ENCODE peak calls at places on chromosomes 16 and 17, in ten cellular contexts. U is bronchial epithelial cell, H is astrocyte of the spinal cord, P is HFF-Myc, Q is neural crest cell, S is tibial artery, W is GM13977, V is mucosa of descending colon, D is transverse colon, Y is body of pancreas. N is an unnamed sample.
A peak's percentile ranks its signal among the peaks of the same experiment; 100 is the strongest.

GRCh38 chr17:62761884-62762283 is 46.2 kb downstream of the MARCHF10 start:
- DNase-seq in U (peak; percentile 90), H (no peak), P (no peak), Q (no peak), S (no peak), W (no peak), V (no peak), D (no peak), Y (no peak), N (peak; percentile 76)

GRCh38 chr16:67082891-67083290 is 26.9 kb upstream of the PHAF1 start:
- DNase-seq in U (no peak), H (peak; percentile 17), P (no peak), Q (no peak), S (no peak), W (no peak), V (no peak), D (no peak), Y (no peak), N (no peak)

GRCh38 chr17:1222321-1222720 is 42.5 kb upstream of the ABR start:
- DNase-seq in U (peak; percentile 81), H (no peak), P (no peak), Q (no peak), S (no peak), W (no peak), V (no peak), D (no peak), Y (no peak), N (no peak)

GRCh38 chr16:73053379-73054130 is 5.6 kb upstream of the ZFHX3 start:
- DNase-seq in U (peak; percentile 82), H (peak; percentile 69), P (no peak), Q (no peak), S (peak; percentile 76), W (no peak), V (no peak), D (no peak), Y (no peak), N (peak; percentile 76)

GRCh38 chr16:49824600-49824999 is 31.3 kb downstream of the ZNF423 start:
- DNase-seq in U (no peak), H (no peak), P (no peak), Q (no peak), S (no peak), W (no peak), V (no peak), D (no peak), Y (no peak), N (no peak)

GRCh38 chr17:40515011-40515410 is 13.6 kb upstream of the TNS4 start:
- DNase-seq in U (no peak), H (no peak), P (no peak), Q (no peak), S (no peak), W (no peak), V (no peak), D (no peak), Y (no peak), N (no peak)

GRCh38 chr17:77454560-77455095 is 313.9 kb downstream of the SEC14L1 start:
- DNase-seq in U (no peak), H (no peak), P (no peak), Q (no peak), S (no peak), W (no peak), V (no peak), D (no peak), Y (no peak), N (no peak)

GRCh38 chr16:89921699-89922476 is 1.3 kb upstream of the TUBB3 start:
- DNase-seq in U (peak; percentile 87), H (peak; percentile 96), P (peak; percentile 82), Q (peak; percentile 60), S (peak; percentile 81), W (no peak), V (peak; percentile 86), D (peak; percentile 59), Y (peak; percentile 74), N (peak; percentile 94)

GRCh38 chr16:16991711-16992110 is 479.0 kb downstream of the XYLT1 start:
- DNase-seq in U (no peak), H (no peak), P (no peak), Q (no peak), S (no peak), W (no peak), V (no peak), D (no peak), Y (no peak), N (no peak)

GRCh38 chr17:45382226-45382625 is 50.4 kb downstream of the ARHGAP27 start:
- DNase-seq in U (peak; percentile 88), H (no peak), P (no peak), Q (no peak), S (no peak), W (no peak), V (no peak), D (no peak), Y (no peak), N (peak; percentile 15)

GRCh38 chr17:6455321-6455705 is 11.1 kb downstream of the PIMREG start:
- DNase-seq in U (no peak), H (no peak), P (no peak), Q (peak; percentile 23), S (no peak), W (peak; percentile 76), V (peak; percentile 87), D (peak; percentile 62), Y (peak; percentile 19), N (no peak)

GRCh38 chr17:48722201-48722907 is at the start of gene PRAC1:
- DNase-seq in U (no peak), H (no peak), P (no peak), Q (no peak), S (no peak), W (no peak), V (peak; percentile 89), D (no peak), Y (no peak), N (no peak)

GRCh38 chr17:2253768-2254406 is 49.7 kb downstream of the SMG6 start:
- DNase-seq in U (no peak), H (no peak), P (no peak), Q (no peak), S (no peak), W (peak; percentile 83), V (no peak), D (no peak), Y (no peak), N (no peak)

GRCh38 chr16:720507-720989 is 398 bp upstream of the ANTKMT start:
- DNase-seq in U (no peak), H (peak; percentile 69), P (no peak), Q (peak; percentile 53), S (no peak), W (peak; percentile 82), V (no peak), D (peak; percentile 46), Y (peak; percentile 40), N (peak; percentile 53)

GRCh38 chr17:61157246-61157887 is 242.3 kb upstream of the TBX2 start:
- DNase-seq in U (no peak), H (peak; percentile 62), P (no peak), Q (no peak), S (no peak), W (no peak), V (no peak), D (no peak), Y (no peak), N (no peak)

GRCh38 chr17:33192961-33193911 is 99.9 kb downstream of the ASIC2 start:
- DNase-seq in U (no peak), H (peak; percentile 4), P (no peak), Q (no peak), S (no peak), W (no peak), V (no peak), D (no peak), Y (no peak), N (no peak)
- TF ChIP-seq CTCF in U (no peak), H (no peak), P (no peak), Q (no peak), S (no peak), W (no peak), V (no peak), D (no peak), Y (no peak), N (no peak)

DNA sequence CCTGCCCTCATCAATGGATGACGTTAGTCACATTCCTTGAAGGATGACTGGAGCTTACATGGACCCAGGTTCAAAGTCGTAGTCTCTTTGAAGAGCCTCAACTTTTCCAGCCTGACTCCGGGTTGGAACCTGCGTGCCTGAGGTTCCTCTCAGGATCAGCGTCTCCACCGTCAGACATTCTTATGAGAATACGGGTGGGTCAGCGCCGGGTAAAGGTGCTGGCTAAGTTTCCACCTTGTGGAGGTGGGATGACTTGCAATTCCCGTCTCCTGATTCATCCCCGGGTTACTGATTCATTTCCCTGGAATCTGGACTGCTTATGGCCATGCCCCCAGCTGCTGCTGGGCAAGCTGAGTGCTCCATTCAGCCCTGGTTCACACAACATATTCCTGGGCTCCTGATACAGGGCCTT is 38.9 kb upstream of the CMIP start:
- DNase-seq in U (peak; percentile 99), H (peak; percentile 93), P (peak; percentile 59), Q (no peak), S (peak; percentile 29), W (no peak), V (no peak), D (no peak), Y (peak; percentile 20), N (peak; percentile 93)
- TF ChIP-seq CTCF in U (peak; percentile 40), H (peak; percentile 17), P (no peak), Q (peak; percentile 32), S (no peak), W (no peak), V (no peak), D (no peak), Y (no peak), N (peak; percentile 27)

DNA sequence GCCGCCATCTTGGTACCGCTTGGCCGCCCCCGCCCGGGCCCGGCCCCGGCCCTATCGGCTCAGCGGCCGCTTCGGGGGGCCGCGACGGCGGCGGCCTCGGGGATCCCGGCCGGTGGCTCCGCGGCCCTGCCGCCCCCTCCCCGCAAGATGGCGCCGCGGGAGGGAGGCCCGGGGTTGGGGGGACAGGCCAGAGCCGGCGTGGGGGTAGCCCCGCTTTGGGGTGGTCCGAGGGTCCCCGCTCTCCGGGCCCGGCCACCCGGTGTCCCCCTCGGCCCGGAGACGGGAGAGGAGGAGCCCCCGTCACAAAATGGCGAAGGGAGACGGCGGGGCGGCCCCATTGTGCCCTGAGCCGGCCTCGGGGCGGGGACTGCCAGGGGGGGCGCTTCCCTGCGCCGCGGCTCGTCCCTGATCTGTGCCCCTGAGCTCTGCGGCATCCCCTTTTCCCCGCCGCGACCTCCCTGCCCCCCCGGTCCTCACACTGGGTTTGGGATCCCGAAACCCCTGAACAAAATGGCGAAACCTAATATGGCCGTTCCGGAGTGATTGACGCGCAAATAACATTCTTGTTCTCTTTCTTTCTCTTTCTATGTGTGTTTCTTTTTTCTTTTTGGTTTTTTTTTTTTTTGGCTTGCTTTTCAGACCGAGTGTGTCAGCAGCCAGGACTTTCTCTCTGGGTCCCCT is 978 bp downstream of the HAPSTR1 start:
- DNase-seq in U (no peak), H (no peak), P (no peak), Q (peak; percentile 19), S (peak; percentile 80), W (peak; percentile 48), V (peak; percentile 72), D (peak; percentile 49), Y (peak; percentile 20), N (no peak)
- TF ChIP-seq CTCF in U (no peak), H (no peak), P (no peak), Q (no peak), S (no peak), W (peak; percentile 18), V (no peak), D (no peak), Y (no peak), N (peak; percentile 6)

GRCh38 chr17:46984892-46985291 is 5.8 kb upstream of the RPRML start:
- DNase-seq in U (no peak), H (no peak), P (no peak), Q (no peak), S (no peak), W (no peak), V (no peak), D (peak; percentile 67), Y (peak; percentile 61), N (no peak)
- TF ChIP-seq CTCF in U (no peak), H (no peak), P (no peak), Q (no peak), S (no peak), W (no peak), V (no peak), D (no peak), Y (no peak), N (no peak)